ENCODE peak calls at places on chromosomes 11 and 22, in four cellular contexts. Z is activated CD8-positive, alpha-beta memory T cell treated with anti-CD3 and anti-CD28 coated beads, Interleukin-2, amount 10 ng/mL, durations not matched to agents 7 days and 5 days; B is posterior vena cava; E is frontal cortex. O is an unnamed sample.

GRCh38 chr11:15629690-15630321 is 515.1 kb downstream of the INSC start:
- DNase-seq in Z (no peak), B (no peak), E (no peak), O (no peak)

GRCh38 chr11:101354801-101355200 is 225.2 kb upstream of the PGR start:
- DNase-seq in Z (no peak), B (no peak), E (no peak), O (no peak)

GRCh38 chr11:70456921-70457532 is 58.7 kb downstream of the CTTN start:
- DNase-seq in Z (no peak), B (peak; percentile 51), E (no peak), O (no peak)

GRCh38 chr11:62787005-62787759 is at the start of gene TMEM179B:
- DNase-seq in Z (peak; percentile 99), B (peak; percentile 99), E (peak; percentile 98), O (peak; percentile 96)

GRCh38 chr22:21942407-21942895 is 10.2 kb downstream of the PPM1F start:
- DNase-seq in Z (no peak), B (peak; percentile 96), E (peak; percentile 47), O (peak; percentile 79)

GRCh38 chr11:119641991-119642745 is 86.8 kb downstream of the NECTIN1 start:
- DNase-seq in Z (no peak), B (no peak), E (no peak), O (no peak)

GRCh38 chr11:92376146-92376599 is 151.6 kb downstream of the FAT3 start:
- DNase-seq in Z (no peak), B (no peak), E (no peak), O (no peak)

GRCh38 chr11:44305643-44306468 is 4.1 kb downstream of the ALX4 start:
- DNase-seq in Z (peak; percentile 78), B (no peak), E (no peak), O (no peak)

GRCh38 chr11:34855021-34855753 is 61.0 kb downstream of the APIP start:
- DNase-seq in Z (no peak), B (no peak), E (no peak), O (no peak)

GRCh38 chr11:60125962-60126585 is 37.6 kb downstream of the MS4A2 start:
- DNase-seq in Z (no peak), B (no peak), E (no peak), O (no peak)

GRCh38 chr11:121237686-121238658 is 54.6 kb upstream of the SC5D start:
- DNase-seq in Z (peak; percentile 55), B (no peak), E (no peak), O (peak; percentile 34)

GRCh38 chr11:75578977-75579376 is 16.9 kb downstream of the SERPINH1 start:
- DNase-seq in Z (no peak), B (no peak), E (no peak), O (no peak)

GRCh38 chr11:117391181-117391580 is 63.5 kb downstream of the CEP164 start:
- DNase-seq in Z (no peak), B (peak; percentile 75), E (no peak), O (no peak)

GRCh38 chr11:57727185-57727584 is 14.1 kb upstream of the SELENOH start:
- DNase-seq in Z (no peak), B (no peak), E (no peak), O (no peak)

GRCh38 chr11:35173011-35173511 is 34.1 kb downstream of the CD44 start:
- DNase-seq in Z (no peak), B (no peak), E (no peak), O (no peak)

GRCh38 chr22:50633771-50634170 is 5.8 kb upstream of the ARSA start:
- DNase-seq in Z (no peak), B (peak; percentile 45), E (no peak), O (no peak)

GRCh38 chr11:17366491-17366890 is 14.9 kb downstream of the NCR3LG1 start:
- DNase-seq in Z (no peak), B (no peak), E (no peak), O (no peak)

GRCh38 chr11:134040386-134041297 is 28.2 kb upstream of the JAM3 start:
- DNase-seq in Z (no peak), B (peak; percentile 70), E (no peak), O (peak; percentile 78)

GRCh38 chr11:111549196-111549868 is 8.8 kb downstream of the LAYN start:
- DNase-seq in Z (no peak), B (no peak), E (no peak), O (no peak)

GRCh38 chr11:72668645-72669347 is 5.4 kb downstream of the PDE2A start:
- DNase-seq in Z (peak; percentile 94), B (no peak), E (no peak), O (no peak)

GRCh38 chr11:456533-456932 is 6.5 kb downstream of the PTDSS2 start:
- DNase-seq in Z (peak; percentile 83), B (no peak), E (no peak), O (no peak)

GRCh38 chr11:77698896-77699295 is 61.3 kb upstream of the CLNS1A start:
- DNase-seq in Z (no peak), B (no peak), E (no peak), O (no peak)

GRCh38 chr11:61728940-61729219 is 23.6 kb upstream of the MYRF start:
- DNase-seq in Z (no peak), B (no peak), E (no peak), O (no peak)

GRCh38 chr11:13606701-13607100 is 61.8 kb upstream of the FAR1 start:
- DNase-seq in Z (no peak), B (no peak), E (no peak), O (no peak)

GRCh38 chr22:39738746-39739145 is 154.8 kb downstream of the ENTHD1 start:
- DNase-seq in Z (no peak), B (no peak), E (no peak), O (no peak)

GRCh38 chr11:122853971-122854446 is 15.7 kb downstream of the CRTAM start:
- DNase-seq in Z (peak; percentile 63), B (no peak), E (peak; percentile 62), O (peak; percentile 24)

GRCh38 chr22:19134176-19134831 is 3.2 kb downstream of the TSSK2 start:
- DNase-seq in Z (no peak), B (no peak), E (no peak), O (no peak)

GRCh38 chr11:125807909-125808308 is 20.0 kb downstream of the PATE3 start:
- DNase-seq in Z (no peak), B (no peak), E (no peak), O (no peak)

GRCh38 chr11:82996966-82997606 is 74.6 kb downstream of the RAB30 start:
- DNase-seq in Z (peak; percentile 57), B (no peak), E (peak; percentile 27), O (no peak)

GRCh38 chr22:47027766-47028165 is 265.3 kb downstream of the TBC1D22A start:
- DNase-seq in Z (no peak), B (peak; percentile 30), E (no peak), O (peak; percentile 70)

GRCh38 chr11:123354371-123354770 is 75.7 kb upstream of the GRAMD1B start:
- DNase-seq in Z (no peak), B (no peak), E (no peak), O (no peak)

GRCh38 chr11:93974759-93975158 is 46.4 kb upstream of the HEPHL1 start:
- DNase-seq in Z (no peak), B (no peak), E (no peak), O (no peak)

GRCh38 chr22:30445438-30445936 is 19.9 kb downstream of the MTFP1 start:
- DNase-seq in Z (no peak), B (no peak), E (no peak), O (no peak)

GRCh38 chr11:59172345-59173079 is 580 bp downstream of the DTX4 start:
- DNase-seq in Z (no peak), B (no peak), E (no peak), O (no peak)

O was measured in uterus.